ENCODE peak calls at places on chromosomes 2 and 18, in four cellular contexts. One of them, this sample, is unnamed.

GRCh38 chr2:241399941-241400922 is 44.1 kb downstream of the FARP2 start:
- DNase-seq in upper lobe of left lung: no peak
- DNase-seq in AG09309: no peak
- DNase-seq in MM.1S: no peak
- DNase-seq in this sample: no peak

GRCh38 chr2:9096761-9097160 is 93.3 kb upstream of the MBOAT2 start:
- DNase-seq in upper lobe of left lung: peak
- DNase-seq in AG09309: no peak
- DNase-seq in MM.1S: no peak
- DNase-seq in this sample: no peak

GRCh38 chr2:203715744-203716143 is 9.3 kb downstream of the CD28 start:
- DNase-seq in upper lobe of left lung: no peak
- DNase-seq in MM.1S: no peak
- DNase-seq in AG09309: no peak
- DNase-seq in this sample: no peak

GRCh38 chr18:68284236-68284635 is 430.7 kb downstream of the TMX3 start:
- DNase-seq in MM.1S: no peak
- DNase-seq in AG09309: no peak
- DNase-seq in upper lobe of left lung: no peak
- DNase-seq in this sample: no peak

GRCh38 chr2:98086491-98087446 is at the start of gene VWA3B:
- DNase-seq in MM.1S: peak
- DNase-seq in upper lobe of left lung: peak
- DNase-seq in AG09309: no peak
- DNase-seq in this sample: peak

GRCh38 chr2:239678666-239679296 is 278.0 kb upstream of the HDAC4 start:
- DNase-seq in AG09309: no peak
- DNase-seq in upper lobe of left lung: no peak
- DNase-seq in MM.1S: no peak
- DNase-seq in this sample: no peak

GRCh38 chr2:191555092-191555742 is 122.7 kb upstream of the NABP1 start:
- DNase-seq in MM.1S: peak
- DNase-seq in AG09309: peak
- DNase-seq in upper lobe of left lung: no peak
- DNase-seq in this sample: peak

GRCh38 chr2:102103992-102104871 is 38.3 kb upstream of the IL1R1 start:
- DNase-seq in AG09309: peak
- DNase-seq in MM.1S: no peak
- DNase-seq in upper lobe of left lung: no peak
- DNase-seq in this sample: peak

GRCh38 chr2:207008105-207008990 is 69.0 kb downstream of the CPO start:
- DNase-seq in MM.1S: peak
- DNase-seq in upper lobe of left lung: no peak
- DNase-seq in AG09309: no peak
- DNase-seq in this sample: no peak

GRCh38 chr18:59220164-59220783 is 316 bp downstream of the GRP start:
- DNase-seq in MM.1S: no peak
- DNase-seq in AG09309: no peak
- DNase-seq in upper lobe of left lung: peak
- DNase-seq in this sample: no peak
- TF ChIP-seq CTCF in MM.1S: no peak
- TF ChIP-seq CTCF in AG09309: no peak
- TF ChIP-seq CTCF in upper lobe of left lung: no peak
- TF ChIP-seq CTCF in this sample: no peak

GRCh38 chr18:55509631-55510372 is 78.2 kb downstream of the TCF4 start:
- DNase-seq in MM.1S: peak
- DNase-seq in AG09309: peak
- DNase-seq in upper lobe of left lung: no peak
- DNase-seq in this sample: no peak
- H3K4me3 ChIP-seq in MM.1S: no peak
- H3K4me3 ChIP-seq in AG09309: peak
- H3K4me3 ChIP-seq in upper lobe of left lung: no peak
- H3K4me3 ChIP-seq in this sample: no peak

GRCh38 chr2:105888625-105889024 is 143.9 kb downstream of the NCK2 start:
- DNase-seq in upper lobe of left lung: no peak
- DNase-seq in MM.1S: peak
- DNase-seq in AG09309: no peak
- DNase-seq in this sample: no peak
- TF ChIP-seq CTCF in upper lobe of left lung: no peak
- TF ChIP-seq CTCF in MM.1S: peak
- TF ChIP-seq CTCF in AG09309: no peak
- TF ChIP-seq CTCF in this sample: no peak

GRCh38 chr18:9606039-9606438 is 8.3 kb downstream of the PPP4R1 start:
- DNase-seq in AG09309: no peak
- DNase-seq in MM.1S: no peak
- DNase-seq in upper lobe of left lung: no peak
- DNase-seq in this sample: no peak
- H3K4me3 ChIP-seq in AG09309: no peak
- H3K4me3 ChIP-seq in MM.1S: no peak
- H3K4me3 ChIP-seq in upper lobe of left lung: no peak
- H3K4me3 ChIP-seq in this sample: no peak

GRCh38 chr2:100820346-100821254 is 661 bp downstream of the NPAS2 start:
- DNase-seq in MM.1S: no peak
- DNase-seq in AG09309: no peak
- DNase-seq in upper lobe of left lung: peak
- DNase-seq in this sample: peak

GRCh38 chr2:100818003-100818605 is 1.8 kb upstream of the NPAS2 start:
- DNase-seq in AG09309: no peak
- DNase-seq in MM.1S: no peak
- DNase-seq in upper lobe of left lung: no peak
- DNase-seq in this sample: no peak

GRCh38 chr2:100819365-100820345 is at the start of gene NPAS2:
- DNase-seq in upper lobe of left lung: peak
- DNase-seq in MM.1S: no peak
- DNase-seq in AG09309: no peak
- DNase-seq in this sample: peak

GRCh38 chr2:100817388-100817985 is 2.5 kb upstream of the NPAS2 start:
- DNase-seq in AG09309: no peak
- DNase-seq in upper lobe of left lung: no peak
- DNase-seq in MM.1S: no peak
- DNase-seq in this sample: no peak

GRCh38 chr2:100818606-100819364 is 1.2 kb upstream of the NPAS2 start:
- DNase-seq in MM.1S: no peak
- DNase-seq in AG09309: no peak
- DNase-seq in upper lobe of left lung: peak
- DNase-seq in this sample: peak
- TF ChIP-seq CTCF in MM.1S: no peak
- TF ChIP-seq CTCF in AG09309: peak
- TF ChIP-seq CTCF in upper lobe of left lung: peak
- TF ChIP-seq CTCF in this sample: peak

GRCh38 chr2:217622205-217622621 is 380.6 kb downstream of the TNS1 start:
- DNase-seq in MM.1S: no peak
- DNase-seq in AG09309: no peak
- DNase-seq in upper lobe of left lung: no peak
- DNase-seq in this sample: peak
- H3K4me3 ChIP-seq in MM.1S: no peak
- H3K4me3 ChIP-seq in AG09309: no peak
- H3K4me3 ChIP-seq in upper lobe of left lung: no peak
- H3K4me3 ChIP-seq in this sample: no peak

GRCh38 chr2:951224-952006 is 766 bp downstream of the SNTG2 start:
- DNase-seq in AG09309: no peak
- DNase-seq in MM.1S: no peak
- DNase-seq in upper lobe of left lung: peak
- DNase-seq in this sample: no peak

GRCh38 chr2:954687-955000 is 4.0 kb downstream of the SNTG2 start:
- DNase-seq in MM.1S: no peak
- DNase-seq in upper lobe of left lung: no peak
- DNase-seq in AG09309: no peak
- DNase-seq in this sample: no peak

GRCh38 chr2:955829-956731 is 5.4 kb downstream of the SNTG2 start:
- DNase-seq in AG09309: no peak
- DNase-seq in MM.1S: no peak
- DNase-seq in upper lobe of left lung: peak
- DNase-seq in this sample: no peak

GRCh38 chr2:953408-953807 is 2.8 kb downstream of the SNTG2 start:
- DNase-seq in upper lobe of left lung: no peak
- DNase-seq in AG09309: no peak
- DNase-seq in MM.1S: no peak
- DNase-seq in this sample: no peak

GRCh38 chr2:953975-954686 is 3.5 kb downstream of the SNTG2 start:
- DNase-seq in MM.1S: no peak
- DNase-seq in upper lobe of left lung: no peak
- DNase-seq in AG09309: no peak
- DNase-seq in this sample: no peak
- TF ChIP-seq CTCF in MM.1S: no peak
- TF ChIP-seq CTCF in upper lobe of left lung: peak
- TF ChIP-seq CTCF in AG09309: peak
- TF ChIP-seq CTCF in this sample: peak

This sample was measured in hepatocyte.